ENCODE peak calls at places on chromosomes 5 and 9, in four cellular contexts. S is lung, E is fibroblast of mammary gland, J is fibroblast of the aortic adventitia. N is an unnamed sample.
A peak's percentile ranks its signal among the peaks of the same experiment; 100 is the strongest.

GRCh38 chr5:34655354-34655991 is 655 bp upstream of the RAI14 start:
- DNase-seq in S (peak; percentile 40), E (peak; percentile 76), J (peak; percentile 79), N (peak; percentile 58)

GRCh38 chr5:88322785-88323184 is 54.1 kb upstream of the TMEM161B start:
- DNase-seq in E (no peak), S (no peak), J (no peak), N (no peak)

GRCh38 chr5:10611290-10611689 is 47.4 kb downstream of the ANKRD33B start:
- DNase-seq in J (no peak), E (no peak), S (no peak), N (no peak)

GRCh38 chr9:88476491-88477271 is 58.3 kb upstream of the NXNL2 start:
- DNase-seq in S (no peak), E (peak; percentile 28), J (peak; percentile 36), N (no peak)

GRCh38 chr5:109485030-109485429 is 75.3 kb upstream of the PJA2 start:
- DNase-seq in E (peak; percentile 8), J (peak; percentile 48), S (peak; percentile 44), N (peak; percentile 82)

GRCh38 chr5:131635755-131636479 is 888 bp upstream of the RAPGEF6 start:
- DNase-seq in E (peak; percentile 38), J (no peak), S (no peak), N (no peak)

GRCh38 chr5:27234916-27235315 is 196.5 kb upstream of the CDH9 start:
- DNase-seq in J (peak; percentile 11), S (no peak), E (no peak), N (no peak)

GRCh38 chr9:124254261-124254682 is 3.5 kb upstream of the NEK6 start:
- DNase-seq in J (no peak), E (no peak), S (no peak), N (no peak)

GRCh38 chr9:69016366-69017096 is 2.6 kb upstream of the PRKACG start:
- DNase-seq in J (no peak), S (no peak), E (no peak), N (no peak)

GRCh38 chr5:1093361-1093760 is 18.5 kb downstream of the SLC12A7 start:
- DNase-seq in E (no peak), J (no peak), S (no peak), N (peak; percentile 81)

GRCh38 chr5:178895615-178896571 is at the start of gene ZFP2:
- DNase-seq in E (peak; percentile 42), J (peak; percentile 36), S (peak; percentile 64), N (peak; percentile 57)

GRCh38 chr9:80602291-80602690 is 1030.5 kb downstream of the TLE4 start:
- DNase-seq in E (no peak), J (no peak), S (no peak), N (no peak)

GRCh38 chr5:4661326-4661725 is 478.8 kb upstream of the ADAMTS16 start:
- DNase-seq in S (no peak), E (no peak), J (no peak), N (no peak)

GRCh38 chr9:34233691-34234090 is 54.8 kb downstream of the UBAP1 start:
- DNase-seq in J (peak; percentile 21), S (no peak), E (peak; percentile 66), N (no peak)

GRCh38 chr9:71774917-71775316 is 6.6 kb upstream of the CEMIP2 start:
- DNase-seq in E (no peak), S (no peak), J (no peak), N (no peak)

GRCh38 chr9:108297025-108297424 is 558.8 kb downstream of the ACTL7B start:
- DNase-seq in E (peak; percentile 99), S (no peak), J (peak; percentile 97), N (no peak)

GRCh38 chr5:135332519-135333150 is 66.4 kb downstream of the MACROH2A1 start:
- DNase-seq in S (no peak), J (peak; percentile 82), E (peak; percentile 73), N (no peak)

GRCh38 chr9:114487607-114488300 is 17.5 kb downstream of the WHRN start:
- DNase-seq in S (peak; percentile 70), J (peak; percentile 70), E (peak; percentile 69), N (peak; percentile 69)

GRCh38 chr5:170100051-170100943 is 5.4 kb upstream of the FOXI1 start:
- DNase-seq in E (peak; percentile 76), S (peak; percentile 77), J (peak; percentile 87), N (peak; percentile 74)

GRCh38 chr9:87587356-87587745 is 89.7 kb downstream of the DAPK1 start:
- DNase-seq in S (no peak), J (no peak), E (no peak), N (no peak)

GRCh38 chr5:88729476-88730182 is 153.4 kb downstream of the MEF2C start:
- DNase-seq in J (peak; percentile 91), E (peak; percentile 78), S (peak; percentile 63), N (peak; percentile 57)

GRCh38 chr9:126002476-126003350 is 255.5 kb downstream of the PBX3 start:
- DNase-seq in S (no peak), J (no peak), E (no peak), N (no peak)

GRCh38 chr9:90420714-90421513 is 221.7 kb downstream of the DIRAS2 start:
- DNase-seq in E (no peak), J (no peak), S (no peak), N (no peak)

GRCh38 chr9:89426389-89426961 is 71.4 kb downstream of the SEMA4D start:
- DNase-seq in S (no peak), E (no peak), J (no peak), N (no peak)

GRCh38 chr5:179190851-179191505 is 130.8 kb downstream of the ZNF354C start:
- DNase-seq in J (no peak), S (no peak), E (no peak), N (no peak)

GRCh38 chr5:167820266-167820988 is 471.0 kb upstream of the WWC1 start:
- DNase-seq in S (no peak), E (peak; percentile 30), J (no peak), N (no peak)

GRCh38 chr5:175750476-175751080 is 92.7 kb downstream of the HRH2 start:
- DNase-seq in J (no peak), E (no peak), S (no peak), N (no peak)

GRCh38 chr9:135040892-135041291 is 46.6 kb upstream of the OLFM1 start:
- DNase-seq in E (no peak), S (no peak), J (no peak), N (peak; percentile 7)

GRCh38 chr9:77752566-77752965 is 104.4 kb upstream of the GNA14 start:
- DNase-seq in E (peak; percentile 88), S (no peak), J (peak; percentile 98), N (no peak)

GRCh38 chr5:57719216-57719615 is 236.6 kb upstream of the ACTBL2 start:
- DNase-seq in J (no peak), S (no peak), E (no peak), N (no peak)

GRCh38 chr9:36025751-36026150 is 11.0 kb upstream of the RECK start:
- DNase-seq in E (no peak), S (no peak), J (no peak), N (no peak)

GRCh38 chr5:78662323-78662722 is 13.8 kb upstream of the LHFPL2 start:
- DNase-seq in E (no peak), J (no peak), S (no peak), N (no peak)
- TF ChIP-seq CTCF in E (no peak), J (no peak), S (no peak), N (no peak)

GRCh38 chr5:53733853-53734252 is 173.4 kb downstream of the NDUFS4 start:
- DNase-seq in S (no peak), E (no peak), J (no peak), N (no peak)
- TF ChIP-seq CTCF in S (no peak), E (no peak), J (no peak), N (no peak)

DNA sequence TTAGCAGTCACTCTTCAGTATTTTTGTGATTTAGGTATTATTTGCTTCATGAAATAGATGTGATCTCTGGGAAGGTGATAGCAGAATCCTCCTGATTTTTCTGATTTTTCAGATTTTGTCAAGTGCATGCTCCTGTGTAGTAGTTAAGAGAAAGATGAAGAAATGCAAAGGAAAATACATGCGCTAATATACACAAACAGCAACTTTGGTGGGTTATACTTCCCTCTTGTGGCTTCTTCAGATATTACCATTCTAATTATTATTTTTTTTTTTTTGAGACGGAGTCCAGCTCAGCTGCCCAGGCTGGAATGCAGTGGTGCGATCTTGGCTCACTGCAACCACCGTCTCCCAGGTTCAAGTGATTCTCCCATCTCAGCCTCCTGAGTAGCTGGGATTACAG is 31.7 kb downstream of the LMNB1 start:
- DNase-seq in E (peak; percentile 54), J (peak; percentile 62), S (no peak), N (no peak)
- TF ChIP-seq CTCF in E (peak; percentile 48), J (peak; percentile 48), S (no peak), N (peak; percentile 49)

DNA sequence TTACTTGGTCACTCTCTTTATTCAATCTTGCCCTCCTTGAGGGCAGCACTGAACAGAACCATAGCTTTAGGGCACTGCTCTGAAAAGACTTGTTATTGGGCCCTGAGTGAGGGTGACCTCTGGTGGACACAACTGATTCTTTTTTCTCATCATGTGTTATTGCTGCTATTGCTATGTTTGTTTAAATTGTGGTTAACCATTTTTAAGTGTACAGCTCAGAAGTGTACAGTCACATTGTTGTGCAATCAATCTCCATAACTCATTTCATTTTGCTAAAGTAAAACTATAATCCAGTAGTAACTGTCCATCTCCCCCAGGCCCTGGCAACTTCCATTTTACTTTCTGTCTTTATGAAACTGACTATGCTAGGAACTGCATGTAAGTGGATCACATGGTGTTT is 351.1 kb upstream of the RIOK2 start:
- DNase-seq in S (peak; percentile 55), E (peak; percentile 95), J (peak; percentile 92), N (peak; percentile 27)
- TF ChIP-seq CTCF in S (no peak), E (peak; percentile 78), J (peak; percentile 72), N (peak; percentile 39)

GRCh38 chr9:37508135-37508833 is 22.5 kb downstream of the POLR1E start:
- DNase-seq in S (no peak), E (peak; percentile 42), J (no peak), N (no peak)

GRCh38 chr9:37509536-37509935 is 23.8 kb downstream of the POLR1E start:
- DNase-seq in E (no peak), S (no peak), J (no peak), N (no peak)

GRCh38 chr9:37511006-37511714 is 25.4 kb downstream of the POLR1E start:
- DNase-seq in J (no peak), S (no peak), E (no peak), N (no peak)

GRCh38 chr9:37507586-37508134 is 21.9 kb downstream of the POLR1E start:
- DNase-seq in S (no peak), E (no peak), J (no peak), N (no peak)

GRCh38 chr9:37508834-37509206 is 23.1 kb downstream of the POLR1E start:
- DNase-seq in J (no peak), E (no peak), S (no peak), N (no peak)
- TF ChIP-seq CTCF in J (no peak), E (no peak), S (no peak), N (no peak)

GRCh38 chr5:74786851-74787250 is 19.8 kb downstream of the NSA2 start:
- DNase-seq in S (no peak), E (no peak), J (no peak), N (no peak)
- TF ChIP-seq CTCF in S (no peak), E (no peak), J (no peak), N (no peak)

DNA sequence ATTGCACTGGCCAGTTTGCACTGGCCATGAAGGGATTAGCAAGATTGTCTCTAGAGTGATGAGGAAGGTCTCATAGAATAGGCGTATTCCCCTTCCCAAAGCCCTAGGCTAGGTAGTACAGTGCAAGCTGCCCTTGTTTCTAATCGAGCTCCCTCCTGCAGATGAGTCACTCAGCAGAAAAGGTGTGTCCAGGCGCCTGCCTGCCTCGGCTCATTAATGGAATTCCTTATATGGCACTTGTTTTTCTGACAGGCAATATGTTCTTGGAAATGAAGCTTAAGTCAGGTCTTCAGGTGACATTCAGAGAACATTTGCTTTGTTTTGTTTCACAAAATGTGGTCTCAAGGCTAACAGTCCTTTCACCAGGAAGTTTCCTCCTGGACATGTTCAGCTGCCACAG is 281.2 kb upstream of the MAP3K1 start:
- DNase-seq in S (no peak), J (no peak), E (no peak), N (peak; percentile 51)
- TF ChIP-seq CTCF in S (no peak), J (no peak), E (no peak), N (no peak)